ENCODE peak calls at places on chromosome 2, in five cellular contexts. One of them, this sample, is unnamed.

GRCh38 chr2:121260370-121261154 is 24.4 kb downstream of the TFCP2L1 start:
- DNase-seq in HepG2: no peak
- DNase-seq in K562: no peak
- DNase-seq in SK-N-SH: peak; percentile 54
- DNase-seq in H1: no peak
- DNase-seq in this sample: no peak

GRCh38 chr2:67374481-67374880 is 22.7 kb upstream of the ETAA1 start:
- DNase-seq in HepG2: no peak
- DNase-seq in SK-N-SH: no peak
- DNase-seq in H1: no peak
- DNase-seq in K562: no peak
- DNase-seq in this sample: no peak

GRCh38 chr2:218368621-218369153 is 12.0 kb downstream of the CATIP start:
- DNase-seq in SK-N-SH: no peak
- DNase-seq in HepG2: no peak
- DNase-seq in H1: peak; percentile 54
- DNase-seq in K562: no peak
- DNase-seq in this sample: no peak

GRCh38 chr2:79982445-79982844 is 322.1 kb downstream of the LRRTM1 start:
- DNase-seq in SK-N-SH: no peak
- DNase-seq in HepG2: peak; percentile 18
- DNase-seq in K562: peak; percentile 36
- DNase-seq in H1: peak; percentile 73
- DNase-seq in this sample: no peak

GRCh38 chr2:122706757-122707223 is 951.3 kb downstream of the TSN start:
- DNase-seq in H1: no peak
- DNase-seq in K562: no peak
- DNase-seq in HepG2: no peak
- DNase-seq in SK-N-SH: no peak
- DNase-seq in this sample: no peak

GRCh38 chr2:237196866-237197618 is 111.4 kb downstream of the COPS8 start:
- DNase-seq in H1: no peak
- DNase-seq in SK-N-SH: no peak
- DNase-seq in HepG2: no peak
- DNase-seq in K562: no peak
- DNase-seq in this sample: no peak

GRCh38 chr2:19046986-19047780 is 311.2 kb downstream of the OSR1 start:
- DNase-seq in K562: no peak
- DNase-seq in HepG2: no peak
- DNase-seq in H1: no peak
- DNase-seq in SK-N-SH: no peak
- DNase-seq in this sample: peak; percentile 31

GRCh38 chr2:184835081-184835728 is 236.9 kb downstream of the ZNF804A start:
- DNase-seq in K562: no peak
- DNase-seq in HepG2: peak; percentile 5
- DNase-seq in SK-N-SH: peak; percentile 7
- DNase-seq in H1: no peak
- DNase-seq in this sample: no peak

GRCh38 chr2:54310314-54310713 is 54.3 kb upstream of the TSPYL6 start:
- DNase-seq in K562: no peak
- DNase-seq in HepG2: peak; percentile 87
- DNase-seq in H1: no peak
- DNase-seq in SK-N-SH: no peak
- DNase-seq in this sample: no peak

GRCh38 chr2:174326880-174327558 is 7.7 kb upstream of the SP9 start:
- DNase-seq in K562: no peak
- DNase-seq in HepG2: no peak
- DNase-seq in H1: peak; percentile 73
- DNase-seq in SK-N-SH: peak; percentile 70
- DNase-seq in this sample: no peak

DNA sequence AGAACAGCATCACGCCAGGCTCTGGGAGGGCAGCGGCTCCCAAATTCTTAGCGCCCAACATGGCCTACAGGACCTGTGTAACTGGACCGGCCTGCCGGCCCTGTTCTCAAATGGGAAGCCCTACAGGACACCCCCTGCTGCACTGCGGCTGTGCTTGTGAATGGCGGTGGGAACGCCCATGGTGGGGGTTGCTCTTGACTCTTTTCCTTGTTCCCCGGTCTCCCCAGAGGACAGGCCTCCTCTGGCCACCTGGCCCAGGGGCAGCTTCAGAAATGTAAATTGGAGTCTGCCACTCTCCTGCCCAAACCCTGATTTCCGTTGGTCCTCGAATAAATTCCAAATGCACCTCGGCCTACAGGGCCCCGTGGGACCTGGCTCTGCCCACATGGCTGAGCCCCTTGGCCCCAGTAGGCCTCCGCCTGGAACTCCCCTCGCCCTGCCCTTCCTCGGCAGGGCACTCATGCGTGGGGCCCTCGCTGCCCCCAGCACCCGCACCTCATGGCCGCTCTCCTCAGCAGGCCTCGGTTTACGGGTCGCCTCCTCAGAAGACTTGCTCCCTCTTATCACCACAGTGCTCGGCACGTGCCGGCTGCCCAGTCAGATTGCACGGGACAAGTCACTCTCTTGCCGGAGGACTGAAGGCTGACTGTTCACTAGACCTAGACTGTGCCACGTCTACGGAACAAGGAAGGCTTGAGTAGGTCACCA is 29.4 kb downstream of the KCNIP3 start:
- DNase-seq in SK-N-SH: no peak
- DNase-seq in K562: no peak
- DNase-seq in HepG2: no peak
- DNase-seq in H1: no peak
- DNase-seq in this sample: no peak
- TF ChIP-seq MAX in SK-N-SH: no peak
- TF ChIP-seq MAX in K562: no peak
- TF ChIP-seq MAX in HepG2: no peak
- TF ChIP-seq MAX in H1: no peak
- TF ChIP-seq MAX in this sample: no peak

DNA sequence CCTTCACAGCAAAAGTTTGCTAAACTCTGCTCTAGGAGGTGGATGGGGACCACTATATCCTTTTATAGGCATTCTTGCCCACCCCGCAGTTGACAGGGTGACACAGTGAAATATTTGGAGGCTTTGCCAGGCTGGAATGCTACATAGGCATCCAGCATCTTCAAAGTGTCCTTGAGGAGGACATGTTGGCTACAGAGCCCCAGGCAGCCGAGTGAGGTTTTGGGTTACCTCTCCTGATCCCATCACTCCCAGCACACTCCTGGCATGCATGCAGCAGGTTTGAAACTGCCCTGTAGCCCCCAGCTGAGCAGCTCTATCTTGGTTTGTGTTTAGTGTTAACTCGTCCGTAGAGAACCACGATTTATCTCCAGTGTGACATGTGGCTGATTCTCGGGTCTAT is 7.3 kb downstream of the FOSL2 start:
- DNase-seq in SK-N-SH: no peak
- DNase-seq in H1: no peak
- DNase-seq in HepG2: no peak
- DNase-seq in K562: no peak
- DNase-seq in this sample: no peak
- TF ChIP-seq GABPA in SK-N-SH: no peak
- TF ChIP-seq GABPA in H1: no peak
- TF ChIP-seq GABPA in HepG2: no peak
- TF ChIP-seq GABPA in K562: no peak
- TF ChIP-seq GABPA in this sample: no peak

GRCh38 chr2:156006721-156007618 is 325.6 kb downstream of the NR4A2 start:
- DNase-seq in K562: no peak
- DNase-seq in HepG2: no peak
- DNase-seq in SK-N-SH: peak; percentile 2
- DNase-seq in H1: no peak
- DNase-seq in this sample: no peak

GRCh38 chr2:156005531-156005930 is 327.0 kb downstream of the NR4A2 start:
- DNase-seq in K562: no peak
- DNase-seq in SK-N-SH: no peak
- DNase-seq in HepG2: no peak
- DNase-seq in H1: no peak
- DNase-seq in this sample: no peak

GRCh38 chr2:156003780-156004179 is 328.7 kb downstream of the NR4A2 start:
- DNase-seq in HepG2: no peak
- DNase-seq in H1: no peak
- DNase-seq in SK-N-SH: no peak
- DNase-seq in K562: no peak
- DNase-seq in this sample: no peak

GRCh38 chr2:156004460-156004859 is 328.1 kb downstream of the NR4A2 start:
- DNase-seq in HepG2: no peak
- DNase-seq in H1: no peak
- DNase-seq in K562: no peak
- DNase-seq in SK-N-SH: no peak
- DNase-seq in this sample: no peak

GRCh38 chr2:156005999-156006712 is 326.4 kb downstream of the NR4A2 start:
- DNase-seq in HepG2: peak; percentile 4
- DNase-seq in H1: no peak
- DNase-seq in K562: no peak
- DNase-seq in SK-N-SH: no peak
- DNase-seq in this sample: no peak
- TF ChIP-seq MAX in HepG2: no peak
- TF ChIP-seq MAX in H1: no peak
- TF ChIP-seq MAX in K562: no peak
- TF ChIP-seq MAX in SK-N-SH: no peak
- TF ChIP-seq MAX in this sample: no peak

DNA sequence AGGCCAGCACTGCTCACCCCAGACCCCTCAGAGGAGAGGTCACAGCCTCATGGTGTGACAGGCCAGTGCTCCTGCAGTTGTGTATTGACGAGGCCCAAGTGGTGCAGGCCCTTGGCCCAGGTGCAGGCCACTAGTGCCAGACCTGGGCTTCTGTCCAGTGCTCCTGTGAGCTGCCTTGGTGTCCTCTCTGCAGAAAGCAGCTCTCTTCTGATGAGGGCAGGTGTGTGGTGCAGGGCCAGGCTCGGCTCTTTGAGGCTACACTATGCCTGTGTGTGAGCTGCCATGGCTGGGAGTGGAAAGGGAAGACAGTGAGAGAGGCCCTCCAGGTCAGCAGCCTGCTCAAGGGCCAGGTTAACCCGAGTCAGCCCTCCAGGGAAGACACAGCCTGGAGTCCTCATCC is 17.1 kb downstream of the EHD3 start:
- DNase-seq in SK-N-SH: no peak
- DNase-seq in H1: no peak
- DNase-seq in HepG2: no peak
- DNase-seq in K562: no peak
- DNase-seq in this sample: no peak
- TF ChIP-seq GABPA in SK-N-SH: no peak
- TF ChIP-seq GABPA in H1: no peak
- TF ChIP-seq GABPA in HepG2: no peak
- TF ChIP-seq GABPA in K562: no peak
- TF ChIP-seq GABPA in this sample: no peak

GRCh38 chr2:172427256-172427989 is at the start of gene ITGA6:
- DNase-seq in SK-N-SH: peak; percentile 87
- DNase-seq in H1: peak; percentile 82
- DNase-seq in K562: peak; percentile 78
- DNase-seq in HepG2: peak; percentile 89
- DNase-seq in this sample: no peak
- TF ChIP-seq MAX in SK-N-SH: no peak
- TF ChIP-seq MAX in H1: peak; percentile 82
- TF ChIP-seq MAX in K562: no peak
- TF ChIP-seq MAX in HepG2: peak; percentile 83
- TF ChIP-seq MAX in this sample: no peak

GRCh38 chr2:146913476-146913875 is 931.4 kb upstream of the ACVR2A start:
- DNase-seq in H1: no peak
- DNase-seq in K562: no peak
- DNase-seq in HepG2: no peak
- DNase-seq in SK-N-SH: no peak
- DNase-seq in this sample: no peak

GRCh38 chr2:146918280-146918679 is 926.5 kb upstream of the ACVR2A start:
- DNase-seq in K562: no peak
- DNase-seq in H1: no peak
- DNase-seq in HepG2: no peak
- DNase-seq in SK-N-SH: no peak
- DNase-seq in this sample: no peak

GRCh38 chr2:146917430-146918037 is 927.3 kb upstream of the ACVR2A start:
- DNase-seq in SK-N-SH: no peak
- DNase-seq in HepG2: no peak
- DNase-seq in K562: no peak
- DNase-seq in H1: no peak
- DNase-seq in this sample: no peak

GRCh38 chr2:146912536-146912935 is 932.3 kb upstream of the ACVR2A start:
- DNase-seq in SK-N-SH: no peak
- DNase-seq in K562: no peak
- DNase-seq in H1: no peak
- DNase-seq in HepG2: no peak
- DNase-seq in this sample: no peak

GRCh38 chr2:146916914-146917313 is 927.9 kb upstream of the ACVR2A start:
- DNase-seq in HepG2: no peak
- DNase-seq in H1: no peak
- DNase-seq in SK-N-SH: no peak
- DNase-seq in K562: no peak
- DNase-seq in this sample: no peak
- TF ChIP-seq GABPA in HepG2: no peak
- TF ChIP-seq GABPA in H1: no peak
- TF ChIP-seq GABPA in SK-N-SH: no peak
- TF ChIP-seq GABPA in K562: no peak
- TF ChIP-seq GABPA in this sample: no peak

DNA sequence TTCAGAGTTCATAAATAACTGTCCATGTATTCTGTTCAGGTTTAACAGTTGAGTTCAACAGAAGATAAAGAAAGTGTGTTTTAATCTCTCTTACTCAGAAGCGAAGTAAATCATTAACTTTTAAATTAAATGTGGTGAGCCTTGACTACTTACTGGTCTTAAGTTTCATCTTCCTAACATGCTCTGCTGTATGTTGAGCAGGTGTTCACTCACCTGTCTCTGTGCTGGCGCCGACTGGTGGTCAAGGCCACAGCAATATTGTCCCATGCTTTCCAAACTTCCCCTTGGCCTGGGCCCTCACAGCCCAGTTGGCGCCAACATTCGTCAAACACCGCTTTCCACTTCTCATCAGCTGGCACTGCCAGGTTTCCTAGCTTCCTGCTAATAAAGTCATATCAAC is 17.0 kb upstream of the MPP4 start:
- DNase-seq in K562: no peak
- DNase-seq in HepG2: peak; percentile 25
- DNase-seq in H1: no peak
- DNase-seq in SK-N-SH: no peak
- DNase-seq in this sample: no peak
- TF ChIP-seq MAX in K562: no peak
- TF ChIP-seq MAX in HepG2: no peak
- TF ChIP-seq MAX in H1: no peak
- TF ChIP-seq MAX in SK-N-SH: no peak
- TF ChIP-seq MAX in this sample: no peak

GRCh38 chr2:39266906-39267434 is 23.2 kb upstream of the CDKL4 start:
- DNase-seq in HepG2: no peak
- DNase-seq in SK-N-SH: no peak
- DNase-seq in H1: no peak
- DNase-seq in K562: no peak
- DNase-seq in this sample: no peak

GRCh38 chr2:39266139-39266805 is 22.5 kb upstream of the CDKL4 start:
- DNase-seq in H1: no peak
- DNase-seq in K562: no peak
- DNase-seq in HepG2: no peak
- DNase-seq in SK-N-SH: no peak
- DNase-seq in this sample: peak; percentile 53

GRCh38 chr2:39265315-39265714 is 21.5 kb upstream of the CDKL4 start:
- DNase-seq in SK-N-SH: no peak
- DNase-seq in K562: no peak
- DNase-seq in H1: no peak
- DNase-seq in HepG2: no peak
- DNase-seq in this sample: no peak

GRCh38 chr2:39260087-39260486 is 16.3 kb upstream of the CDKL4 start:
- DNase-seq in SK-N-SH: no peak
- DNase-seq in H1: no peak
- DNase-seq in K562: no peak
- DNase-seq in HepG2: no peak
- DNase-seq in this sample: no peak

GRCh38 chr2:39264733-39265132 is 21.0 kb upstream of the CDKL4 start:
- DNase-seq in H1: no peak
- DNase-seq in K562: no peak
- DNase-seq in HepG2: no peak
- DNase-seq in SK-N-SH: no peak
- DNase-seq in this sample: no peak
- TF ChIP-seq GABPA in H1: no peak
- TF ChIP-seq GABPA in K562: no peak
- TF ChIP-seq GABPA in HepG2: no peak
- TF ChIP-seq GABPA in SK-N-SH: no peak
- TF ChIP-seq GABPA in this sample: no peak